ENCODE peak calls at places on chromosomes 6 and 20, in ten cellular contexts. One of them, this sample, is unnamed.

GRCh38 chr6:47727391-47727790 is 29.0 kb downstream of the ADGRF4 start:
- DNase-seq in Panc1: no peak
- DNase-seq in cardiac muscle cell: no peak
- DNase-seq in neuronal stem cell: no peak
- DNase-seq in tibial artery: no peak
- DNase-seq in body of pancreas: no peak
- DNase-seq in HCT116: no peak
- DNase-seq in left ventricle myocardium inferior: no peak
- DNase-seq in neural progenitor cell: no peak
- DNase-seq in IMR-90: no peak
- DNase-seq in this sample: no peak

GRCh38 chr6:150492507-150492906 is 107.2 kb upstream of the PLEKHG1 start:
- DNase-seq in tibial artery: no peak
- DNase-seq in left ventricle myocardium inferior: no peak
- DNase-seq in IMR-90: no peak
- DNase-seq in body of pancreas: no peak
- DNase-seq in neuronal stem cell: no peak
- DNase-seq in Panc1: no peak
- DNase-seq in HCT116: peak; percentile 51
- DNase-seq in neural progenitor cell: no peak
- DNase-seq in cardiac muscle cell: peak; percentile 7
- DNase-seq in this sample: no peak

GRCh38 chr6:157905590-157906337 is 75.9 kb upstream of the SYNJ2 start:
- DNase-seq in Panc1: no peak
- DNase-seq in cardiac muscle cell: no peak
- DNase-seq in left ventricle myocardium inferior: no peak
- DNase-seq in HCT116: no peak
- DNase-seq in neural progenitor cell: peak; percentile 41
- DNase-seq in body of pancreas: no peak
- DNase-seq in IMR-90: no peak
- DNase-seq in neuronal stem cell: no peak
- DNase-seq in tibial artery: no peak
- DNase-seq in this sample: no peak

GRCh38 chr20:59515013-59515905 is 89.1 kb upstream of the PHACTR3 start:
- DNase-seq in tibial artery: no peak
- DNase-seq in cardiac muscle cell: peak; percentile 66
- DNase-seq in IMR-90: peak; percentile 38
- DNase-seq in HCT116: peak; percentile 47
- DNase-seq in left ventricle myocardium inferior: peak; percentile 69
- DNase-seq in body of pancreas: peak; percentile 85
- DNase-seq in neuronal stem cell: peak; percentile 71
- DNase-seq in neural progenitor cell: peak; percentile 92
- DNase-seq in Panc1: no peak
- DNase-seq in this sample: peak; percentile 89

GRCh38 chr20:44736170-44737021 is 9.3 kb upstream of the KCNK15 start:
- DNase-seq in HCT116: peak; percentile 89
- DNase-seq in IMR-90: peak; percentile 74
- DNase-seq in left ventricle myocardium inferior: no peak
- DNase-seq in Panc1: no peak
- DNase-seq in neural progenitor cell: peak; percentile 81
- DNase-seq in body of pancreas: peak; percentile 71
- DNase-seq in cardiac muscle cell: peak; percentile 92
- DNase-seq in neuronal stem cell: peak; percentile 61
- DNase-seq in tibial artery: no peak
- DNase-seq in this sample: peak; percentile 83

GRCh38 chr6:143677891-143678737 is at the start of gene PHACTR2:
- DNase-seq in tibial artery: peak; percentile 88
- DNase-seq in Panc1: peak; percentile 5
- DNase-seq in neuronal stem cell: peak; percentile 90
- DNase-seq in neural progenitor cell: peak; percentile 96
- DNase-seq in HCT116: peak; percentile 54
- DNase-seq in cardiac muscle cell: peak; percentile 89
- DNase-seq in left ventricle myocardium inferior: peak; percentile 80
- DNase-seq in body of pancreas: peak; percentile 75
- DNase-seq in IMR-90: peak; percentile 71
- DNase-seq in this sample: peak; percentile 25

GRCh38 chr6:112038268-112038667 is 15.6 kb upstream of the CCN6 start:
- DNase-seq in neural progenitor cell: no peak
- DNase-seq in Panc1: no peak
- DNase-seq in left ventricle myocardium inferior: no peak
- DNase-seq in body of pancreas: no peak
- DNase-seq in tibial artery: peak; percentile 84
- DNase-seq in neuronal stem cell: no peak
- DNase-seq in cardiac muscle cell: no peak
- DNase-seq in HCT116: no peak
- DNase-seq in IMR-90: no peak
- DNase-seq in this sample: no peak

GRCh38 chr20:13422637-13423036 is 201.6 kb downstream of the ISM1 start:
- DNase-seq in neuronal stem cell: no peak
- DNase-seq in neural progenitor cell: no peak
- DNase-seq in IMR-90: peak; percentile 11
- DNase-seq in HCT116: no peak
- DNase-seq in cardiac muscle cell: no peak
- DNase-seq in body of pancreas: no peak
- DNase-seq in Panc1: peak; percentile 5
- DNase-seq in left ventricle myocardium inferior: no peak
- DNase-seq in tibial artery: no peak
- DNase-seq in this sample: no peak

GRCh38 chr6:116268589-116269293 is 11.0 kb downstream of the TSPYL1 start:
- DNase-seq in left ventricle myocardium inferior: no peak
- DNase-seq in Panc1: peak; percentile 67
- DNase-seq in HCT116: peak; percentile 68
- DNase-seq in neural progenitor cell: peak; percentile 59
- DNase-seq in cardiac muscle cell: peak; percentile 87
- DNase-seq in tibial artery: no peak
- DNase-seq in neuronal stem cell: no peak
- DNase-seq in body of pancreas: no peak
- DNase-seq in IMR-90: peak; percentile 86
- DNase-seq in this sample: peak; percentile 83

GRCh38 chr6:98833101-98834059 is 994 bp upstream of the POU3F2 start:
- DNase-seq in neuronal stem cell: peak; percentile 61
- DNase-seq in body of pancreas: peak; percentile 43
- DNase-seq in IMR-90: peak; percentile 16
- DNase-seq in HCT116: no peak
- DNase-seq in left ventricle myocardium inferior: no peak
- DNase-seq in Panc1: no peak
- DNase-seq in neural progenitor cell: peak; percentile 77
- DNase-seq in cardiac muscle cell: peak; percentile 32
- DNase-seq in tibial artery: peak; percentile 69
- DNase-seq in this sample: peak; percentile 75

GRCh38 chr6:28742668-28743270 is 181.0 kb downstream of the TRIM27 start:
- DNase-seq in cardiac muscle cell: peak; percentile 46
- DNase-seq in neural progenitor cell: peak; percentile 72
- DNase-seq in tibial artery: no peak
- DNase-seq in body of pancreas: no peak
- DNase-seq in neuronal stem cell: no peak
- DNase-seq in Panc1: no peak
- DNase-seq in HCT116: peak; percentile 86
- DNase-seq in IMR-90: peak; percentile 72
- DNase-seq in left ventricle myocardium inferior: no peak
- DNase-seq in this sample: peak; percentile 88

GRCh38 chr6:447381-448165 is 56.0 kb downstream of the IRF4 start:
- DNase-seq in IMR-90: no peak
- DNase-seq in HCT116: no peak
- DNase-seq in left ventricle myocardium inferior: no peak
- DNase-seq in neuronal stem cell: no peak
- DNase-seq in body of pancreas: no peak
- DNase-seq in cardiac muscle cell: no peak
- DNase-seq in neural progenitor cell: no peak
- DNase-seq in Panc1: no peak
- DNase-seq in tibial artery: peak; percentile 39
- DNase-seq in this sample: no peak
- H3K4me3 ChIP-seq in IMR-90: no peak overlapping the region
- H3K4me3 ChIP-seq in HCT116: no peak overlapping the region
- H3K4me3 ChIP-seq in left ventricle myocardium inferior: no peak overlapping the region
- H3K4me3 ChIP-seq in neuronal stem cell: no peak overlapping the region
- H3K4me3 ChIP-seq in body of pancreas: no peak overlapping the region
- H3K4me3 ChIP-seq in cardiac muscle cell: no peak overlapping the region
- H3K4me3 ChIP-seq in neural progenitor cell: no peak overlapping the region
- H3K4me3 ChIP-seq in Panc1: no peak overlapping the region
- H3K4me3 ChIP-seq in tibial artery: no peak overlapping the region
- H3K4me3 ChIP-seq in this sample: no peak overlapping the region

GRCh38 chr20:54062812-54063280 is 7.5 kb downstream of the BCAS1 start:
- DNase-seq in HCT116: peak; percentile 42
- DNase-seq in Panc1: peak; percentile 58
- DNase-seq in tibial artery: no peak
- DNase-seq in IMR-90: peak; percentile 31
- DNase-seq in cardiac muscle cell: peak; percentile 65
- DNase-seq in left ventricle myocardium inferior: no peak
- DNase-seq in body of pancreas: no peak
- DNase-seq in neuronal stem cell: peak; percentile 15
- DNase-seq in neural progenitor cell: peak; percentile 46
- DNase-seq in this sample: peak; percentile 17
- H3K9me3 ChIP-seq in HCT116: no peaks in the 10 kb centered on the region
- H3K9me3 ChIP-seq in Panc1: no peaks in the 10 kb centered on the region
- H3K9me3 ChIP-seq in tibial artery: no peaks in the 10 kb centered on the region
- H3K9me3 ChIP-seq in IMR-90: no peaks in the 10 kb centered on the region
- H3K9me3 ChIP-seq in cardiac muscle cell: no peaks in the 10 kb centered on the region
- H3K9me3 ChIP-seq in left ventricle myocardium inferior: no peaks in the 10 kb centered on the region
- H3K9me3 ChIP-seq in body of pancreas: no peaks in the 10 kb centered on the region
- H3K9me3 ChIP-seq in neuronal stem cell: no peaks in the 10 kb centered on the region
- H3K9me3 ChIP-seq in neural progenitor cell: no peaks in the 10 kb centered on the region
- H3K9me3 ChIP-seq in this sample: no peaks in the 10 kb centered on the region

DNA sequence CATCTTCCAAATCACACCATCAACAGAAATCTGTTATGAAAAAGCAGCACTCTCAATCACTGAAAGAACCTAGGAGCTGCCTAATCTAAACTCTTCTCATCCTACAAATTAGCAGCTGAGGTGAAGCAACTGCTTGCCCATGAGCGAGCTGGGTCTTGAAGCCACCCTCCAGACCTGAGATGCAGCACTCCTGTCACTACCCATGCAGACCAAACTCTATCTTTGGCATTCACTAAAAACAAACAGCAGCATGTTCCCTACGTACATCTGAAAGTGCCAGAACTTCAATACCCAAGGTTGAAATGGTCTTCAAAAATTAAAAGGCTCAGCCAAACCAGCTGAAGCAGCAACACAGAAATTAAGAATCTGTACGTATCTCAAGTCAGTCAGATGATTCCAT is 14.3 kb downstream of the ADNP start:
- DNase-seq in IMR-90: no peak
- DNase-seq in left ventricle myocardium inferior: no peak
- DNase-seq in neuronal stem cell: no peak
- DNase-seq in neural progenitor cell: no peak
- DNase-seq in body of pancreas: no peak
- DNase-seq in cardiac muscle cell: no peak
- DNase-seq in Panc1: no peak
- DNase-seq in tibial artery: no peak
- DNase-seq in HCT116: no peak
- DNase-seq in this sample: no peak
- H3K4me1 ChIP-seq in IMR-90: peaks cover 26% of the 10 kb centered on the region
- H3K4me1 ChIP-seq in left ventricle myocardium inferior: peaks cover 90% of the 10 kb centered on the region
- H3K4me1 ChIP-seq in neuronal stem cell: peaks cover 3% of the 10 kb centered on the region
- H3K4me1 ChIP-seq in neural progenitor cell: peaks cover 35% of the 10 kb centered on the region
- H3K4me1 ChIP-seq in body of pancreas: peaks cover 69% of the 10 kb centered on the region
- H3K4me1 ChIP-seq in cardiac muscle cell: peaks cover 42% of the 10 kb centered on the region
- H3K4me1 ChIP-seq in Panc1: peaks cover 49% of the 10 kb centered on the region
- H3K4me1 ChIP-seq in tibial artery: peaks cover 99% of the 10 kb centered on the region
- H3K4me1 ChIP-seq in HCT116: peaks cover 14% of the 10 kb centered on the region
- H3K4me1 ChIP-seq in this sample: peaks cover 33% of the 10 kb centered on the region

DNA sequence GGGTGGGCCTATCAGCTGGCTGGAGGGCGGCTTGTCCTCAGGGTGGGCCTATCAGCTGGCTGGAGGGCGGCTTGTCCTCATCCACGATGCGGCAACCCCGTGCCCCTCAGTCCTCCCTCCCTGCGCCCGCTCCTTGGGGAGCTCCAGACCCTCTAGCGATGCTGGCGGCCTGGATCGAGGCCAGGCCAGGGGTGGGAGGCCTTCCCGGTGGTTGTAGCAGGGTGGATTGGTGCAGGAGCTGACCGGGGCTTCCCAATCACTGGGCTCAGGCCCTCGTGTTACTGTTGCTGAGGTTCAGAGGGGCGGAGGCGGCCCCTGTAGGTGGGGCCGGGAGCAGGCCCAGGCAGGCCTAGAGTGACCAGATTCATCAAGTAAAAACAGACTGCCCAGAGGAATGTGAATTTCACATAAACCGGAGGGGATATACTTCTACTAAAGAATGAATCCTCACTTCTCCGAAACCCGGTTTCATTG is 8.8 kb downstream of the SLC17A9 start:
- DNase-seq in left ventricle myocardium inferior: no peak
- DNase-seq in cardiac muscle cell: no peak
- DNase-seq in IMR-90: no peak
- DNase-seq in body of pancreas: no peak
- DNase-seq in neural progenitor cell: peak; percentile 48
- DNase-seq in HCT116: no peak
- DNase-seq in tibial artery: no peak
- DNase-seq in neuronal stem cell: no peak
- DNase-seq in Panc1: no peak
- DNase-seq in this sample: no peak
- H3K4me3 ChIP-seq in left ventricle myocardium inferior: no peak overlapping the region
- H3K4me3 ChIP-seq in cardiac muscle cell: no peak overlapping the region
- H3K4me3 ChIP-seq in IMR-90: no peak overlapping the region
- H3K4me3 ChIP-seq in body of pancreas: no peak overlapping the region
- H3K4me3 ChIP-seq in neural progenitor cell: no peak overlapping the region
- H3K4me3 ChIP-seq in HCT116: no peak overlapping the region
- H3K4me3 ChIP-seq in tibial artery: no peak overlapping the region
- H3K4me3 ChIP-seq in neuronal stem cell: no peak overlapping the region
- H3K4me3 ChIP-seq in Panc1: no peak overlapping the region
- H3K4me3 ChIP-seq in this sample: no peak overlapping the region